ENCODE peak calls at places on chromosomes 7 and 10, in five cellular contexts. D is HT-29; N is amniotic stem cell; A is stimulated activated CD4-positive, alpha-beta T cell treated with anti-CD3 and anti-CD28 coated beads, Interleukin-12 subunit alpha, Interleukin-12 subunit beta, amount 100 ng/mL, for 48 hours; W is endodermal cell. G is an unnamed sample.

GRCh38 chr10:122336332-122336731 is 38.2 kb upstream of the PLEKHA1 start:
- DNase-seq in D (no peak), N (no peak), A (no peak), W (no peak), G (peak; percentile 67)

GRCh38 chr10:17910144-17910789 is 41.5 kb upstream of the SLC39A12 start:
- DNase-seq in D (peak; percentile 53), N (peak; percentile 61), A (no peak), W (peak; percentile 65), G (no peak)

GRCh38 chr7:44631458-44632115 is 25.2 kb downstream of the OGDH start:
- DNase-seq in D (no peak), N (no peak), A (no peak), W (no peak), G (no peak)

GRCh38 chr7:39811161-39811614 is 138.9 kb upstream of the CDK13 start:
- DNase-seq in D (peak; percentile 13), N (no peak), A (no peak), W (no peak), G (no peak)

GRCh38 chr7:138663741-138664710 is 37.1 kb downstream of the SVOPL start:
- DNase-seq in D (no peak), N (no peak), A (no peak), W (peak; percentile 69), G (no peak)

GRCh38 chr7:92768501-92769360 is 67.6 kb downstream of the CDK6 start:
- DNase-seq in D (no peak), N (no peak), A (no peak), W (no peak), G (no peak)

GRCh38 chr7:29808075-29808786 is 1.9 kb downstream of the WIPF3 start:
- DNase-seq in D (no peak), N (no peak), A (no peak), W (no peak), G (no peak)

GRCh38 chr10:44882146-44882720 is 28.9 kb upstream of the TMEM72 start:
- DNase-seq in D (no peak), N (no peak), A (no peak), W (peak; percentile 15), G (no peak)

GRCh38 chr7:130349911-130350782 is 5.5 kb downstream of the CPA5 start:
- DNase-seq in D (no peak), N (no peak), A (no peak), W (peak; percentile 71), G (no peak)